ENCODE peak calls at places on chromosomes 16 and 17, in ten cellular contexts. E is AG04450; S is NCI-H2227 treated with DMSO at 0.1 percent for 48 hours; K is activated CD4-positive, alpha-beta T cell treated with anti-CD3 and anti-CD28 coated beads, Interleukin-2, amount 10 ng/mL, durations not matched to agents 7 days and 5 days; D is Right ventricle myocardium superior; R is fibroblast of the conjunctiva; A is HL-60; M is memory B cell; Z is germinal center; U is iPS DF 19.7. W is an unnamed sample.

GRCh38 chr16:53111078-53111776 is 56.4 kb downstream of the CHD9 start:
- DNase-seq in E (no peak), S (no peak), K (no peak), D (no peak), R (no peak), A (no peak), M (no peak), Z (no peak), U (no peak), W (no peak)

GRCh38 chr16:1786242-1787055 is 3.7 kb downstream of the NUBP2 start:
- DNase-seq in E (no peak), S (no peak), K (no peak), D (peak; percentile 42), R (no peak), A (no peak), M (no peak), Z (no peak), U (no peak), W (no peak)

GRCh38 chr17:48852251-48852650 is 21.4 kb downstream of the CALCOCO2 start:
- DNase-seq in E (no peak), S (no peak), K (no peak), D (no peak), R (no peak), A (no peak), M (no peak), Z (no peak), U (no peak), W (no peak)

GRCh38 chr16:83137326-83137770 is 510.6 kb downstream of the CDH13 start:
- DNase-seq in E (peak; percentile 38), S (no peak), K (peak; percentile 63), D (no peak), R (no peak), A (no peak), M (no peak), Z (no peak), U (no peak), W (peak; percentile 46)

GRCh38 chr17:41907633-41908539 is 10.9 kb downstream of the ACLY start:
- DNase-seq in E (no peak), S (no peak), K (no peak), D (no peak), R (no peak), A (no peak), M (no peak), Z (no peak), U (no peak), W (peak; percentile 30)

GRCh38 chr17:28357901-28358197 is 522 bp upstream of the POLDIP2 start:
- DNase-seq in E (no peak), S (no peak), K (no peak), D (no peak), R (no peak), A (no peak), M (no peak), Z (no peak), U (no peak), W (no peak)

GRCh38 chr17:55384833-55385232 is 36.8 kb downstream of the MMD start:
- DNase-seq in E (no peak), S (no peak), K (no peak), D (no peak), R (no peak), A (no peak), M (no peak), Z (no peak), U (no peak), W (no peak)

GRCh38 chr17:41784207-41784744 is 2.2 kb downstream of the JUP start:
- DNase-seq in E (no peak), S (no peak), K (no peak), D (peak; percentile 72), R (no peak), A (peak; percentile 82), M (no peak), Z (no peak), U (no peak), W (no peak)

GRCh38 chr17:45231481-45232116 is 9.9 kb downstream of the FMNL1 start:
- DNase-seq in E (no peak), S (no peak), K (no peak), D (peak; percentile 52), R (no peak), A (no peak), M (no peak), Z (no peak), U (no peak), W (no peak)

GRCh38 chr16:69346683-69347082 is 4.9 kb downstream of the TMED6 start:
- DNase-seq in E (no peak), S (no peak), K (no peak), D (no peak), R (no peak), A (no peak), M (no peak), Z (no peak), U (no peak), W (no peak)

GRCh38 chr17:43442711-43443110 is 41.1 kb upstream of the DHX8 start:
- DNase-seq in E (no peak), S (no peak), K (no peak), D (no peak), R (no peak), A (no peak), M (no peak), Z (no peak), U (no peak), W (no peak)

GRCh38 chr16:84785843-84786538 is 33.8 kb upstream of the CRISPLD2 start:
- DNase-seq in E (no peak), S (no peak), K (no peak), D (peak; percentile 64), R (peak; percentile 65), A (no peak), M (no peak), Z (no peak), U (no peak), W (peak; percentile 65)

GRCh38 chr16:86103320-86103719 is 204.4 kb downstream of the IRF8 start:
- DNase-seq in E (no peak), S (no peak), K (no peak), D (no peak), R (no peak), A (no peak), M (no peak), Z (no peak), U (no peak), W (no peak)

GRCh38 chr16:66335704-66336329 is 30.7 kb upstream of the CDH5 start:
- DNase-seq in E (peak; percentile 60), S (peak; percentile 51), K (no peak), D (peak; percentile 71), R (peak; percentile 46), A (no peak), M (no peak), Z (no peak), U (no peak), W (no peak)

GRCh38 chr16:50178397-50179018 is 25.4 kb downstream of the TENT4B start:
- DNase-seq in E (no peak), S (no peak), K (no peak), D (no peak), R (no peak), A (no peak), M (no peak), Z (no peak), U (no peak), W (no peak)

GRCh38 chr17:81004336-81005015 is 12.8 kb downstream of the CHMP6 start:
- DNase-seq in E (no peak), S (no peak), K (no peak), D (no peak), R (no peak), A (no peak), M (no peak), Z (no peak), U (no peak), W (no peak)

W was measured in mucosa of gallbladder.